ENCODE peak calls at places on chromosomes 12 and 14, in five cellular contexts. One of them, this sample, is unnamed.
A peak's percentile ranks its signal among the peaks of the same experiment; 100 is the strongest.

GRCh38 chr12:93653079-93653478 is 24.1 kb upstream of the CRADD start:
- DNase-seq in AML-193: no peak
- DNase-seq in glutamatergic neuron: no peak
- DNase-seq in T-helper 1 cell: no peak
- DNase-seq in stimulated activated CD4-positive, alpha-beta T cell treated with anti-CD3 and anti-CD28 coated beads, Interleukin-4, amount 100 ng/mL, for 24 hours: no peak
- DNase-seq in this sample: no peak

GRCh38 chr14:98941481-98941880 is 330.5 kb downstream of the BCL11B start:
- DNase-seq in AML-193: no peak
- DNase-seq in glutamatergic neuron: no peak
- DNase-seq in T-helper 1 cell: no peak
- DNase-seq in stimulated activated CD4-positive, alpha-beta T cell treated with anti-CD3 and anti-CD28 coated beads, Interleukin-4, amount 100 ng/mL, for 24 hours: no peak
- DNase-seq in this sample: no peak

GRCh38 chr12:27207626-27208413 is 36.3 kb upstream of the STK38L start:
- DNase-seq in AML-193: no peak
- DNase-seq in glutamatergic neuron: no peak
- DNase-seq in T-helper 1 cell: no peak
- DNase-seq in stimulated activated CD4-positive, alpha-beta T cell treated with anti-CD3 and anti-CD28 coated beads, Interleukin-4, amount 100 ng/mL, for 24 hours: peak; percentile 57
- DNase-seq in this sample: no peak

GRCh38 chr14:99674064-99674650 is 9.9 kb upstream of the CYP46A1 start:
- DNase-seq in AML-193: no peak
- DNase-seq in glutamatergic neuron: no peak
- DNase-seq in T-helper 1 cell: no peak
- DNase-seq in stimulated activated CD4-positive, alpha-beta T cell treated with anti-CD3 and anti-CD28 coated beads, Interleukin-4, amount 100 ng/mL, for 24 hours: no peak
- DNase-seq in this sample: no peak

GRCh38 chr12:29869916-29870315 is 86.2 kb upstream of the TMTC1 start:
- DNase-seq in AML-193: no peak
- DNase-seq in glutamatergic neuron: no peak
- DNase-seq in T-helper 1 cell: no peak
- DNase-seq in stimulated activated CD4-positive, alpha-beta T cell treated with anti-CD3 and anti-CD28 coated beads, Interleukin-4, amount 100 ng/mL, for 24 hours: no peak
- DNase-seq in this sample: no peak

GRCh38 chr12:132525833-132526455 is 36.0 kb downstream of the FBRSL1 start:
- DNase-seq in AML-193: no peak
- DNase-seq in glutamatergic neuron: no peak
- DNase-seq in T-helper 1 cell: no peak
- DNase-seq in stimulated activated CD4-positive, alpha-beta T cell treated with anti-CD3 and anti-CD28 coated beads, Interleukin-4, amount 100 ng/mL, for 24 hours: no peak
- DNase-seq in this sample: no peak

GRCh38 chr12:122088181-122088810 is 9.7 kb downstream of the MLXIP start:
- DNase-seq in AML-193: no peak
- DNase-seq in glutamatergic neuron: no peak
- DNase-seq in T-helper 1 cell: no peak
- DNase-seq in stimulated activated CD4-positive, alpha-beta T cell treated with anti-CD3 and anti-CD28 coated beads, Interleukin-4, amount 100 ng/mL, for 24 hours: no peak
- DNase-seq in this sample: no peak

GRCh38 chr12:6552140-6552551 is 3.7 kb downstream of the IFFO1 start:
- DNase-seq in AML-193: no peak
- DNase-seq in glutamatergic neuron: no peak
- DNase-seq in T-helper 1 cell: no peak
- DNase-seq in stimulated activated CD4-positive, alpha-beta T cell treated with anti-CD3 and anti-CD28 coated beads, Interleukin-4, amount 100 ng/mL, for 24 hours: no peak
- DNase-seq in this sample: no peak

GRCh38 chr12:79420146-79420618 is 270.6 kb downstream of the PAWR start:
- DNase-seq in AML-193: peak; percentile 5
- DNase-seq in glutamatergic neuron: no peak
- DNase-seq in T-helper 1 cell: no peak
- DNase-seq in stimulated activated CD4-positive, alpha-beta T cell treated with anti-CD3 and anti-CD28 coated beads, Interleukin-4, amount 100 ng/mL, for 24 hours: no peak
- DNase-seq in this sample: no peak

GRCh38 chr14:103078420-103078749 is 5.6 kb upstream of the LBHD2 start:
- DNase-seq in AML-193: peak; percentile 42
- DNase-seq in glutamatergic neuron: peak; percentile 77
- DNase-seq in T-helper 1 cell: peak; percentile 76
- DNase-seq in stimulated activated CD4-positive, alpha-beta T cell treated with anti-CD3 and anti-CD28 coated beads, Interleukin-4, amount 100 ng/mL, for 24 hours: peak; percentile 79
- DNase-seq in this sample: peak; percentile 71

GRCh38 chr12:12813120-12814101 is at the start of gene DDX47:
- DNase-seq in AML-193: peak; percentile 81
- DNase-seq in glutamatergic neuron: peak; percentile 99
- DNase-seq in T-helper 1 cell: peak; percentile 96
- DNase-seq in stimulated activated CD4-positive, alpha-beta T cell treated with anti-CD3 and anti-CD28 coated beads, Interleukin-4, amount 100 ng/mL, for 24 hours: peak; percentile 98
- DNase-seq in this sample: peak; percentile 92

GRCh38 chr14:104176611-104177010 is 38.2 kb downstream of the KIF26A start:
- DNase-seq in AML-193: no peak
- DNase-seq in glutamatergic neuron: no peak
- DNase-seq in T-helper 1 cell: no peak
- DNase-seq in stimulated activated CD4-positive, alpha-beta T cell treated with anti-CD3 and anti-CD28 coated beads, Interleukin-4, amount 100 ng/mL, for 24 hours: no peak
- DNase-seq in this sample: no peak

GRCh38 chr14:81384900-81385299 is 15.2 kb downstream of the STON2 start:
- DNase-seq in AML-193: no peak
- DNase-seq in glutamatergic neuron: no peak
- DNase-seq in T-helper 1 cell: no peak
- DNase-seq in stimulated activated CD4-positive, alpha-beta T cell treated with anti-CD3 and anti-CD28 coated beads, Interleukin-4, amount 100 ng/mL, for 24 hours: no peak
- DNase-seq in this sample: no peak

GRCh38 chr14:95659986-95660385 is 26.2 kb upstream of the TCL1B start:
- DNase-seq in AML-193: no peak
- DNase-seq in glutamatergic neuron: no peak
- DNase-seq in T-helper 1 cell: no peak
- DNase-seq in stimulated activated CD4-positive, alpha-beta T cell treated with anti-CD3 and anti-CD28 coated beads, Interleukin-4, amount 100 ng/mL, for 24 hours: no peak
- DNase-seq in this sample: no peak

GRCh38 chr12:56574210-56574609 is 52.6 kb downstream of the RBMS2 start:
- DNase-seq in AML-193: peak; percentile 56
- DNase-seq in glutamatergic neuron: no peak
- DNase-seq in T-helper 1 cell: no peak
- DNase-seq in stimulated activated CD4-positive, alpha-beta T cell treated with anti-CD3 and anti-CD28 coated beads, Interleukin-4, amount 100 ng/mL, for 24 hours: no peak
- DNase-seq in this sample: no peak

GRCh38 chr12:108237272-108237671 is 101.8 kb downstream of the CMKLR1 start:
- DNase-seq in AML-193: no peak
- DNase-seq in glutamatergic neuron: peak; percentile 30
- DNase-seq in T-helper 1 cell: no peak
- DNase-seq in stimulated activated CD4-positive, alpha-beta T cell treated with anti-CD3 and anti-CD28 coated beads, Interleukin-4, amount 100 ng/mL, for 24 hours: no peak
- DNase-seq in this sample: no peak

GRCh38 chr12:77324763-77325468 is 259.5 kb upstream of the E2F7 start:
- DNase-seq in AML-193: peak; percentile 18
- DNase-seq in glutamatergic neuron: peak; percentile 88
- DNase-seq in T-helper 1 cell: no peak
- DNase-seq in stimulated activated CD4-positive, alpha-beta T cell treated with anti-CD3 and anti-CD28 coated beads, Interleukin-4, amount 100 ng/mL, for 24 hours: no peak
- DNase-seq in this sample: no peak

GRCh38 chr12:8678661-8679111 is 16.1 kb upstream of the MFAP5 start:
- DNase-seq in AML-193: no peak
- DNase-seq in glutamatergic neuron: no peak
- DNase-seq in T-helper 1 cell: no peak
- DNase-seq in stimulated activated CD4-positive, alpha-beta T cell treated with anti-CD3 and anti-CD28 coated beads, Interleukin-4, amount 100 ng/mL, for 24 hours: no peak
- DNase-seq in this sample: no peak

GRCh38 chr12:43289412-43289811 is 262.6 kb downstream of the ADAMTS20 start:
- DNase-seq in AML-193: no peak
- DNase-seq in glutamatergic neuron: no peak
- DNase-seq in T-helper 1 cell: no peak
- DNase-seq in stimulated activated CD4-positive, alpha-beta T cell treated with anti-CD3 and anti-CD28 coated beads, Interleukin-4, amount 100 ng/mL, for 24 hours: no peak
- DNase-seq in this sample: no peak

GRCh38 chr12:71948390-71948789 is 9.7 kb downstream of the TPH2 start:
- DNase-seq in AML-193: no peak
- DNase-seq in glutamatergic neuron: no peak
- DNase-seq in T-helper 1 cell: no peak
- DNase-seq in stimulated activated CD4-positive, alpha-beta T cell treated with anti-CD3 and anti-CD28 coated beads, Interleukin-4, amount 100 ng/mL, for 24 hours: no peak
- DNase-seq in this sample: no peak

GRCh38 chr12:41762691-41763090 is 382.0 kb downstream of the GXYLT1 start:
- DNase-seq in AML-193: no peak
- DNase-seq in glutamatergic neuron: no peak
- DNase-seq in T-helper 1 cell: no peak
- DNase-seq in stimulated activated CD4-positive, alpha-beta T cell treated with anti-CD3 and anti-CD28 coated beads, Interleukin-4, amount 100 ng/mL, for 24 hours: no peak
- DNase-seq in this sample: no peak

GRCh38 chr12:108580531-108580930 is 17.4 kb downstream of the TMEM119 start:
- DNase-seq in AML-193: no peak
- DNase-seq in glutamatergic neuron: no peak
- DNase-seq in T-helper 1 cell: no peak
- DNase-seq in stimulated activated CD4-positive, alpha-beta T cell treated with anti-CD3 and anti-CD28 coated beads, Interleukin-4, amount 100 ng/mL, for 24 hours: no peak
- DNase-seq in this sample: no peak

GRCh38 chr12:27866382-27867101 is 86.5 kb upstream of the MANSC4 start:
- DNase-seq in AML-193: no peak
- DNase-seq in glutamatergic neuron: no peak
- DNase-seq in T-helper 1 cell: no peak
- DNase-seq in stimulated activated CD4-positive, alpha-beta T cell treated with anti-CD3 and anti-CD28 coated beads, Interleukin-4, amount 100 ng/mL, for 24 hours: no peak
- DNase-seq in this sample: no peak

GRCh38 chr14:36996133-36996856 is 176.1 kb downstream of the SLC25A21 start:
- DNase-seq in AML-193: no peak
- DNase-seq in glutamatergic neuron: no peak
- DNase-seq in T-helper 1 cell: no peak
- DNase-seq in stimulated activated CD4-positive, alpha-beta T cell treated with anti-CD3 and anti-CD28 coated beads, Interleukin-4, amount 100 ng/mL, for 24 hours: no peak
- DNase-seq in this sample: no peak

GRCh38 chr14:104461676-104462443 is 117.7 kb upstream of the C14orf180 start:
- DNase-seq in AML-193: no peak
- DNase-seq in glutamatergic neuron: peak; percentile 68
- DNase-seq in T-helper 1 cell: no peak
- DNase-seq in stimulated activated CD4-positive, alpha-beta T cell treated with anti-CD3 and anti-CD28 coated beads, Interleukin-4, amount 100 ng/mL, for 24 hours: peak; percentile 3
- DNase-seq in this sample: no peak

GRCh38 chr12:75814856-75815754 is 216.5 kb downstream of the PHLDA1 start:
- DNase-seq in AML-193: no peak
- DNase-seq in glutamatergic neuron: no peak
- DNase-seq in T-helper 1 cell: peak; percentile 5
- DNase-seq in stimulated activated CD4-positive, alpha-beta T cell treated with anti-CD3 and anti-CD28 coated beads, Interleukin-4, amount 100 ng/mL, for 24 hours: peak; percentile 13
- DNase-seq in this sample: no peak

GRCh38 chr14:20219033-20219432 is 4.5 kb upstream of the OR11H6 start:
- DNase-seq in AML-193: no peak
- DNase-seq in glutamatergic neuron: no peak
- DNase-seq in T-helper 1 cell: no peak
- DNase-seq in stimulated activated CD4-positive, alpha-beta T cell treated with anti-CD3 and anti-CD28 coated beads, Interleukin-4, amount 100 ng/mL, for 24 hours: no peak
- DNase-seq in this sample: no peak

GRCh38 chr14:32731249-32731648 is 207.4 kb upstream of the NPAS3 start:
- DNase-seq in AML-193: no peak
- DNase-seq in glutamatergic neuron: no peak
- DNase-seq in T-helper 1 cell: no peak
- DNase-seq in stimulated activated CD4-positive, alpha-beta T cell treated with anti-CD3 and anti-CD28 coated beads, Interleukin-4, amount 100 ng/mL, for 24 hours: no peak
- DNase-seq in this sample: no peak

GRCh38 chr14:72517736-72518135 is 376.2 kb downstream of the DPF3 start:
- DNase-seq in AML-193: no peak
- DNase-seq in glutamatergic neuron: no peak
- DNase-seq in T-helper 1 cell: no peak
- DNase-seq in stimulated activated CD4-positive, alpha-beta T cell treated with anti-CD3 and anti-CD28 coated beads, Interleukin-4, amount 100 ng/mL, for 24 hours: no peak
- DNase-seq in this sample: no peak

GRCh38 chr14:56322531-56322930 is 204.3 kb downstream of the PELI2 start:
- DNase-seq in AML-193: no peak
- DNase-seq in glutamatergic neuron: no peak
- DNase-seq in T-helper 1 cell: no peak
- DNase-seq in stimulated activated CD4-positive, alpha-beta T cell treated with anti-CD3 and anti-CD28 coated beads, Interleukin-4, amount 100 ng/mL, for 24 hours: no peak
- DNase-seq in this sample: no peak

GRCh38 chr12:80598004-80598606 is 109.3 kb upstream of the MYF6 start:
- DNase-seq in AML-193: no peak
- DNase-seq in glutamatergic neuron: no peak
- DNase-seq in T-helper 1 cell: no peak
- DNase-seq in stimulated activated CD4-positive, alpha-beta T cell treated with anti-CD3 and anti-CD28 coated beads, Interleukin-4, amount 100 ng/mL, for 24 hours: no peak
- DNase-seq in this sample: no peak

GRCh38 chr12:50753232-50753769 is 10.6 kb upstream of the ATF1 start:
- DNase-seq in AML-193: no peak
- DNase-seq in glutamatergic neuron: no peak
- DNase-seq in T-helper 1 cell: no peak
- DNase-seq in stimulated activated CD4-positive, alpha-beta T cell treated with anti-CD3 and anti-CD28 coated beads, Interleukin-4, amount 100 ng/mL, for 24 hours: no peak
- DNase-seq in this sample: no peak

GRCh38 chr14:74459289-74459946 is 33.4 kb upstream of the SYNDIG1L start:
- DNase-seq in AML-193: peak; percentile 22
- DNase-seq in glutamatergic neuron: peak; percentile 81
- DNase-seq in T-helper 1 cell: no peak
- DNase-seq in stimulated activated CD4-positive, alpha-beta T cell treated with anti-CD3 and anti-CD28 coated beads, Interleukin-4, amount 100 ng/mL, for 24 hours: peak; percentile 26
- DNase-seq in this sample: peak; percentile 1

GRCh38 chr14:69769623-69770022 is 2.7 kb downstream of the SRSF5 start:
- DNase-seq in AML-193: no peak
- DNase-seq in glutamatergic neuron: no peak
- DNase-seq in T-helper 1 cell: peak; percentile 28
- DNase-seq in stimulated activated CD4-positive, alpha-beta T cell treated with anti-CD3 and anti-CD28 coated beads, Interleukin-4, amount 100 ng/mL, for 24 hours: no peak
- DNase-seq in this sample: no peak

GRCh38 chr14:20789230-20789813 is 8.3 kb downstream of the RNASE6 start:
- DNase-seq in AML-193: no peak
- DNase-seq in glutamatergic neuron: no peak
- DNase-seq in T-helper 1 cell: no peak
- DNase-seq in stimulated activated CD4-positive, alpha-beta T cell treated with anti-CD3 and anti-CD28 coated beads, Interleukin-4, amount 100 ng/mL, for 24 hours: no peak
- DNase-seq in this sample: no peak

This sample was measured in T-cell.